ENCODE peak calls at places on chromosomes 3 and 15, in nine cellular contexts. V is fibroblast of lung, R is bronchial epithelial cell, A is upper lobe of right lung, T is adrenal gland, M is left lung, W is progenitor cell of endocrine pancreas, Q is AG04450, P is GM12865. S is an unnamed sample.

GRCh38 chr3:127853681-127854080 is 31.4 kb upstream of the MGLL start:
- DNase-seq in V (no peak), R (no peak), A (no peak), T (no peak), M (no peak), W (no peak), Q (no peak), P (peak; percentile 84), S (no peak)

GRCh38 chr15:69172854-69173253 is 12.4 kb downstream of the GLCE start:
- DNase-seq in V (no peak), R (peak; percentile 65), A (no peak), T (no peak), M (no peak), W (no peak), Q (no peak), P (no peak), S (no peak)

GRCh38 chr3:81198766-81199165 is 562.7 kb downstream of the GBE1 start:
- DNase-seq in V (no peak), R (no peak), A (no peak), T (no peak), M (no peak), W (no peak), Q (no peak), P (no peak), S (no peak)

GRCh38 chr3:126377211-126377610 is 17.5 kb upstream of the CFAP100 start:
- DNase-seq in V (no peak), R (no peak), A (no peak), T (no peak), M (no peak), W (no peak), Q (no peak), P (no peak), S (no peak)

GRCh38 chr3:35664460-35664919 is 25.2 kb downstream of the ARPP21 start:
- DNase-seq in V (peak; percentile 87), R (peak; percentile 33), A (peak; percentile 59), T (no peak), M (peak; percentile 35), W (no peak), Q (peak; percentile 20), P (peak; percentile 32), S (peak; percentile 73)

GRCh38 chr15:40702077-40702476 is 7.1 kb downstream of the RAD51 start:
- DNase-seq in V (no peak), R (no peak), A (no peak), T (no peak), M (no peak), W (no peak), Q (no peak), P (peak; percentile 21), S (peak; percentile 61)

GRCh38 chr3:24419067-24419791 is 75.4 kb downstream of the THRB start:
- DNase-seq in V (no peak), R (no peak), A (no peak), T (peak; percentile 21), M (no peak), W (no peak), Q (no peak), P (no peak), S (no peak)

GRCh38 chr3:97927699-97928098 is 44.5 kb downstream of the RIOX2 start:
- DNase-seq in V (peak; percentile 40), R (no peak), A (no peak), T (no peak), M (no peak), W (no peak), Q (peak; percentile 15), P (no peak), S (peak; percentile 70)

GRCh38 chr3:100957407-100958100 is 35.7 kb downstream of the ABI3BP start:
- DNase-seq in V (peak; percentile 33), R (no peak), A (no peak), T (no peak), M (no peak), W (no peak), Q (no peak), P (no peak), S (peak; percentile 39)

GRCh38 chr3:136804813-136805212 is 14.1 kb upstream of the SLC35G2 start:
- DNase-seq in V (no peak), R (no peak), A (no peak), T (no peak), M (no peak), W (no peak), Q (no peak), P (no peak), S (peak; percentile 47)

GRCh38 chr3:51967384-51968174 is at the start of gene PCBP4:
- DNase-seq in V (peak; percentile 40), R (no peak), A (peak; percentile 78), T (peak; percentile 77), M (peak; percentile 60), W (peak; percentile 63), Q (no peak), P (peak; percentile 37), S (no peak)

GRCh38 chr15:99181544-99181943 is 67.8 kb downstream of the TTC23 start:
- DNase-seq in V (no peak), R (no peak), A (no peak), T (peak; percentile 68), M (no peak), W (no peak), Q (no peak), P (no peak), S (peak; percentile 33)

GRCh38 chr15:38335106-38335505 is 82.5 kb downstream of the SPRED1 start:
- DNase-seq in V (no peak), R (no peak), A (no peak), T (no peak), M (no peak), W (no peak), Q (no peak), P (no peak), S (no peak)

GRCh38 chr3:124275421-124275820 is 283.5 kb upstream of the ROPN1 start:
- DNase-seq in V (no peak), R (no peak), A (no peak), T (no peak), M (no peak), W (no peak), Q (no peak), P (no peak), S (no peak)

GRCh38 chr3:95343228-95343627 is 1280.4 kb downstream of the NSUN3 start:
- DNase-seq in V (no peak), R (no peak), A (no peak), T (no peak), M (no peak), W (no peak), Q (no peak), P (no peak), S (no peak)

GRCh38 chr3:196082471-196082971 is 631 bp upstream of the TFRC start:
- DNase-seq in V (no peak), R (no peak), A (no peak), T (no peak), M (no peak), W (no peak), Q (no peak), P (no peak), S (no peak)

GRCh38 chr15:80530737-80531365 is 126.7 kb downstream of the ARNT2 start:
- DNase-seq in V (no peak), R (no peak), A (no peak), T (no peak), M (no peak), W (no peak), Q (no peak), P (no peak), S (peak; percentile 63)

DNA sequence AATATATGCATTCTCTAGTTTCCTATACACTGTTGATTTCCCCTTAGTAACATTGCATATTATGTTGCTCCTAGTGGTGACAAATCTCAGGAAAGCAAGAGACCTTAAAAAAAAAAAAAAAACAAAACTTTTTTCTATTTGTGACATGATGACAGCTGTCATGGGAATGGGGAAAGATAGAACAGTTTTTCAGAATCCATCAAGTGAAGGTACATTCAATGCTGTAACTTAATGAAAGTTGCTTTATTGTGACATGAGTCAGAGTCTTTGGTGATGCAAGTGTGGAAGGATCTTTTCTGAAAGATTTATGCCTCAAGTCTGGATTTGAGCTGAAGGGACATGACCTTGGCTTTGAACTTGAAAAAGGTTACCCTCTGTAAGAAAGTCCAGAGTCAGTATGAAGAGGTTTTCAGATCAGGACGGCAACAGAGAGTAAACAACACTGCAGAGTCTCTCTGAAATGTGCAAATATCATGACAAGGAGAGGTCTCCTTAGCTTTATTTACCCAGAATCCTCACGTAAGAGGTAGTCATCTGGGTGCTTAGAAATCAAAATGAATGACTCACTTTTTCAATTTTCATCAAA is 424.7 kb downstream of the CNTN4 start:
- DNase-seq in V (no peak), R (no peak), A (no peak), T (no peak), M (no peak), W (no peak), Q (no peak), P (peak; percentile 36), S (no peak)
- TF ChIP-seq CTCF in V (no peak), R (no peak), A (no peak), T (no peak), M (no peak), W (no peak), Q (no peak), P (no peak), S (no peak)

GRCh38 chr15:78695046-78695671 is 54.1 kb upstream of the CHRNB4 start:
- DNase-seq in V (no peak), R (no peak), A (no peak), T (no peak), M (no peak), W (no peak), Q (no peak), P (peak; percentile 21), S (no peak)

GRCh38 chr15:78696436-78696835 is 55.4 kb upstream of the CHRNB4 start:
- DNase-seq in V (no peak), R (no peak), A (no peak), T (no peak), M (no peak), W (no peak), Q (no peak), P (no peak), S (no peak)

GRCh38 chr15:78691873-78692421 is 50.9 kb upstream of the CHRNB4 start:
- DNase-seq in V (no peak), R (peak; percentile 58), A (no peak), T (no peak), M (no peak), W (no peak), Q (no peak), P (no peak), S (no peak)

GRCh38 chr15:78697449-78697848 is 56.4 kb upstream of the CHRNB4 start:
- DNase-seq in V (no peak), R (no peak), A (no peak), T (no peak), M (no peak), W (no peak), Q (no peak), P (no peak), S (no peak)

GRCh38 chr15:78695849-78696248 is 54.8 kb upstream of the CHRNB4 start:
- DNase-seq in V (no peak), R (no peak), A (no peak), T (peak; percentile 65), M (no peak), W (no peak), Q (no peak), P (no peak), S (no peak)
- TF ChIP-seq CTCF in V (no peak), R (no peak), A (no peak), T (no peak), M (no peak), W (no peak), Q (no peak), P (no peak), S (no peak)

GRCh38 chr3:157441102-157441622 is 4.5 kb downstream of the PTX3 start:
- DNase-seq in V (no peak), R (no peak), A (no peak), T (no peak), M (no peak), W (no peak), Q (no peak), P (no peak), S (no peak)
- TF ChIP-seq CTCF in V (no peak), R (no peak), A (no peak), T (no peak), M (no peak), W (no peak), Q (no peak), P (no peak), S (no peak)

GRCh38 chr3:107574650-107575049 is 51.9 kb downstream of the BBX start:
- DNase-seq in V (peak; percentile 42), R (peak; percentile 28), A (no peak), T (no peak), M (no peak), W (no peak), Q (peak; percentile 18), P (peak; percentile 54), S (peak; percentile 75)
- TF ChIP-seq CTCF in V (peak; percentile 58), R (peak; percentile 38), A (peak; percentile 63), T (peak; percentile 53), M (peak; percentile 38), W (peak; percentile 65), Q (peak; percentile 67), P (peak; percentile 41), S (peak; percentile 68)